ENCODE peak calls at places on chromosome 2, in seven cellular contexts. H is heart right ventricle, S is endodermal cell, Y is HFFc6, J is hepatocyte, I is stomach, D is fibroblast of the aortic adventitia. T is an unnamed sample.

GRCh38 chr2:200592414-200593075 is 6.7 kb downstream of the AOX1 start:
- DNase-seq in I (no peak), H (no peak), D (peak), Y (no peak), J (peak), S (no peak), T (peak)

GRCh38 chr2:33069894-33070651 is 123.3 kb downstream of the LTBP1 start:
- DNase-seq in H (no peak), D (peak), I (peak), J (peak), S (no peak), Y (peak), T (peak)

GRCh38 chr2:152925540-152926448 is 207.4 kb downstream of the ARL6IP6 start:
- DNase-seq in Y (no peak), D (peak), J (peak), S (peak), H (peak), I (peak), T (peak)

GRCh38 chr2:168165418-168165817 is 82.0 kb downstream of the STK39 start:
- DNase-seq in I (no peak), J (no peak), Y (no peak), S (no peak), H (no peak), D (peak), T (peak)

GRCh38 chr2:66428986-66429612 is 5.8 kb upstream of the MEIS1 start:
- DNase-seq in J (peak), S (peak), H (no peak), D (peak), I (no peak), Y (no peak), T (peak)

GRCh38 chr2:55051026-55051866 is 995 bp upstream of the RTN4 start:
- DNase-seq in H (peak), Y (peak), J (peak), D (peak), S (peak), I (peak), T (peak)

GRCh38 chr2:15391771-15392170 is 169.4 kb downstream of the NBAS start:
- DNase-seq in S (no peak), I (no peak), H (no peak), J (no peak), Y (no peak), D (no peak), T (no peak)

GRCh38 chr2:57908736-57909161 is 137.9 kb upstream of the VRK2 start:
- DNase-seq in J (no peak), I (no peak), S (no peak), H (no peak), Y (no peak), D (no peak), T (no peak)

GRCh38 chr2:152649997-152650396 is 67.3 kb downstream of the PRPF40A start:
- DNase-seq in D (no peak), J (no peak), I (no peak), H (no peak), Y (no peak), S (no peak), T (no peak)

GRCh38 chr2:215667544-215668243 is 231.8 kb upstream of the FN1 start:
- DNase-seq in S (no peak), D (peak), I (no peak), Y (no peak), H (no peak), J (no peak), T (no peak)

GRCh38 chr2:190781604-190782198 is 98.9 kb upstream of the GLS start:
- DNase-seq in J (peak), H (peak), I (peak), Y (peak), S (peak), D (peak), T (peak)

GRCh38 chr2:85181093-85181685 is 48.0 kb downstream of the TCF7L1 start:
- DNase-seq in J (peak), S (no peak), I (no peak), D (peak), H (no peak), Y (no peak), T (peak)

GRCh38 chr2:99180755-99181647 is at the start of the genes MITD1 and MRPL30:
- DNase-seq in Y (peak), D (peak), H (peak), I (peak), J (peak), S (peak), T (peak)
- TF ChIP-seq CTCF in Y (no peak), D (no peak), H (no peak), I (no peak), J (no peak), S (no peak), T (no peak)

GRCh38 chr2:182586426-182586825 is 129.6 kb upstream of the DNAJC10 start:
- DNase-seq in I (no peak), H (no peak), S (no peak), Y (no peak), D (no peak), J (no peak), T (no peak)
- TF ChIP-seq CTCF in I (no peak), H (no peak), S (no peak), Y (no peak), D (no peak), J (no peak), T (no peak)

DNA sequence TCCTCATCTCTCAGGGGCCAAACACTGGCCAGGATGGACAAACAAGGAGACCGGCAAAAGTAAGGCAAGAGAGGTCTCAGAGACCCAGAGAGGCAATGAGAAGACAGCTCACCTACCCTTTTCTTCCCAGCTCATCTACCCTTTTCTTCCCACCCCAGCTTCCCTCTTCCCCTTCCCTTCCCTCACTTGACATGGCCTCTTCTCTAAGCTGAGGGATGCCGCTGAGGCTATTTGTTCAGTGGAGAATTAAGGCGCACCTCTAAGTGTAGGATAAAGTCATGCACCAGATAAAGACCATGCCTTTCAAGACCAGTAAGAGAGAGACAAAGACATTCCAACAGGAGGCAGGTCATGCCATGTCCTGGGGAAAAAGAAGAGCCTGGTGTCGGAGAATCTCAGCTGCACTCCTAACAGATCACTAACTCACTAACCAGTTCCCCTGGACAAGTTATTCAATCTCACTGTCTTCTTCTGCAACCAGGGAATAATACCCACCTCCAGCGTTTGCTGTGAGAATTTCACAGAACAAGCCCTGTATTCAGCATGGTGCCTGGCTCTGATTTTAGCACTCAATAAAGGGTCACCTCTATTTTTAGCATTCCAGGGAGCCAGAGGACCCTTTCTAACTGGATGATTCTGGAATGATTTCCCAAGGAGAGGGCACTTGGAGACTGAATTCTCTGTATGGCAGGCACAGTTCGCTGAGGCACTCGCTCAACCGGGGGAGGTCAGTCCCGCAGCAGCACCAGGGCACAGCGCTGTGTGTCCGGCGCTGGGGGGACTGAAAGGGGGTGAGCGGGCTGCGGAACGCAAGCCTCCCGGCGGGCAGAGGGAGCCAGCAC is 3.0 kb upstream of the FOSL2 start:
- DNase-seq in D (no peak), I (no peak), H (no peak), J (no peak), Y (no peak), S (peak), T (no peak)
- TF ChIP-seq CTCF in D (peak), I (no peak), H (no peak), J (peak), Y (no peak), S (peak), T (no peak)

GRCh38 chr2:64831134-64831976 is 157.8 kb upstream of the SLC1A4 start:
- DNase-seq in S (peak), D (peak), Y (peak), J (peak), I (peak), H (peak), T (peak)
- TF ChIP-seq CTCF in S (peak), D (peak), Y (peak), J (peak), I (peak), H (peak), T (peak)

GRCh38 chr2:40213071-40213470 is 238.8 kb downstream of the SLC8A1 start:
- DNase-seq in Y (peak), J (no peak), S (no peak), D (peak), I (no peak), H (no peak), T (peak)
- TF ChIP-seq CTCF in Y (peak), J (peak), S (peak), D (peak), I (no peak), H (no peak), T (peak)